ENCODE peak calls at places on chromosomes 6 and 20, in five cellular contexts. One of them, this sample, is unnamed.

GRCh38 chr6:2204272-2204671 is 41.1 kb downstream of the GMDS start:
- DNase-seq in AG04450: no peak
- DNase-seq in GM12865: no peak
- DNase-seq in testis: no peak
- DNase-seq in OCI-LY7: no peak
- DNase-seq in this sample: no peak

GRCh38 chr20:9040874-9041524 is 27.9 kb upstream of the PLCB4 start:
- DNase-seq in AG04450: no peak
- DNase-seq in GM12865: no peak
- DNase-seq in testis: no peak
- DNase-seq in OCI-LY7: no peak
- DNase-seq in this sample: no peak

GRCh38 chr6:140977425-140977824 is 1155.3 kb upstream of the GJE1 start:
- DNase-seq in AG04450: no peak
- DNase-seq in GM12865: no peak
- DNase-seq in testis: no peak
- DNase-seq in OCI-LY7: no peak
- DNase-seq in this sample: no peak

GRCh38 chr6:49423817-49424216 is 39.2 kb downstream of the MMUT start:
- DNase-seq in AG04450: no peak
- DNase-seq in GM12865: no peak
- DNase-seq in testis: no peak
- DNase-seq in OCI-LY7: no peak
- DNase-seq in this sample: no peak

GRCh38 chr6:12196326-12196936 is 93.7 kb upstream of the EDN1 start:
- DNase-seq in AG04450: peak
- DNase-seq in GM12865: no peak
- DNase-seq in testis: no peak
- DNase-seq in OCI-LY7: no peak
- DNase-seq in this sample: no peak

GRCh38 chr20:41300383-41300782 is 17.1 kb downstream of the ZHX3 start:
- DNase-seq in AG04450: no peak
- DNase-seq in GM12865: no peak
- DNase-seq in testis: no peak
- DNase-seq in OCI-LY7: no peak
- DNase-seq in this sample: no peak

GRCh38 chr6:168133707-168134398 is 54.8 kb upstream of the FRMD1 start:
- DNase-seq in AG04450: no peak
- DNase-seq in GM12865: no peak
- DNase-seq in testis: peak
- DNase-seq in OCI-LY7: no peak
- DNase-seq in this sample: no peak

GRCh38 chr6:34383651-34384304 is 8.7 kb downstream of the NUDT3 start:
- DNase-seq in AG04450: no peak
- DNase-seq in GM12865: no peak
- DNase-seq in testis: no peak
- DNase-seq in OCI-LY7: no peak
- DNase-seq in this sample: no peak

GRCh38 chr20:3763691-3764601 is 3.6 kb downstream of the ADISSP start:
- DNase-seq in AG04450: no peak
- DNase-seq in GM12865: no peak
- DNase-seq in testis: no peak
- DNase-seq in OCI-LY7: no peak
- DNase-seq in this sample: no peak

GRCh38 chr20:10682939-10683338 is 9.1 kb upstream of the JAG1 start:
- DNase-seq in AG04450: no peak
- DNase-seq in GM12865: no peak
- DNase-seq in testis: no peak
- DNase-seq in OCI-LY7: no peak
- DNase-seq in this sample: no peak

GRCh38 chr6:4635666-4636065 is 140.5 kb upstream of the CDYL start:
- DNase-seq in AG04450: no peak
- DNase-seq in GM12865: no peak
- DNase-seq in testis: no peak
- DNase-seq in OCI-LY7: no peak
- DNase-seq in this sample: no peak

GRCh38 chr6:21437583-21437982 is 156.0 kb upstream of the SOX4 start:
- DNase-seq in AG04450: no peak
- DNase-seq in GM12865: no peak
- DNase-seq in testis: no peak
- DNase-seq in OCI-LY7: no peak
- DNase-seq in this sample: no peak

GRCh38 chr6:14037402-14038277 is 79.9 kb upstream of the CD83 start:
- DNase-seq in AG04450: peak
- DNase-seq in GM12865: no peak
- DNase-seq in testis: no peak
- DNase-seq in OCI-LY7: no peak
- DNase-seq in this sample: no peak

GRCh38 chr20:20338133-20338730 is 29.7 kb upstream of the INSM1 start:
- DNase-seq in AG04450: no peak
- DNase-seq in GM12865: no peak
- DNase-seq in testis: no peak
- DNase-seq in OCI-LY7: no peak
- DNase-seq in this sample: no peak

GRCh38 chr6:157075549-157076426 is 247.5 kb downstream of the TMEM242 start:
- DNase-seq in AG04450: no peak
- DNase-seq in GM12865: peak
- DNase-seq in testis: no peak
- DNase-seq in OCI-LY7: no peak
- DNase-seq in this sample: peak

GRCh38 chr20:50333856-50334255 is 143.2 kb downstream of the CEBPB start:
- DNase-seq in AG04450: peak
- DNase-seq in GM12865: no peak
- DNase-seq in testis: no peak
- DNase-seq in OCI-LY7: no peak
- DNase-seq in this sample: no peak

GRCh38 chr6:149831380-149831820 is 32.8 kb downstream of the LRP11 start:
- DNase-seq in AG04450: no peak
- DNase-seq in GM12865: no peak
- DNase-seq in testis: no peak
- DNase-seq in OCI-LY7: no peak
- DNase-seq in this sample: no peak

GRCh38 chr20:3798908-3799248 is 2.8 kb downstream of the CDC25B start:
- DNase-seq in AG04450: no peak
- DNase-seq in GM12865: no peak
- DNase-seq in testis: no peak
- DNase-seq in OCI-LY7: no peak
- DNase-seq in this sample: no peak

DNA sequence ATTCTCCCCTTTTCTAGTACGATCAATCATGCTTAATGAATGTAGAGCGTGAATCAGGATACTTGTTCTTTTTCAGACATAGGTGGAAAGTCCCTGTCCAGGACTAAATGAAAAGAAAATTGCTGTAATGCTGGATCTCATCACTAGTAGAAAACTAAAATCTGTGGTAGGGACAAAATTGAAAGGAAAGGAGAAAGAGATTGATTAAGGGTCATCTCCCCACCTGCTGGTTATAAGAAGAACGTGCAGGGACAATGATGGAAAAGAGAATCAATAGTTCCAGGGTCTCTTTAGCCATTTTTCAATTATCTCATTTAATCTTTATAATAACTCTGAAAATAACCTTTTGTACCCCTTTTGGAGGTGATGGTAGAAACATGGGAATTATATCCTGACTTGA is 18.7 kb upstream of the HLA-DRB1 start:
- DNase-seq in AG04450: no peak
- DNase-seq in GM12865: peak
- DNase-seq in testis: no peak
- DNase-seq in OCI-LY7: no peak
- DNase-seq in this sample: no peak
- TF ChIP-seq CTCF in AG04450: no peak
- TF ChIP-seq CTCF in GM12865: peak
- TF ChIP-seq CTCF in testis: no peak
- TF ChIP-seq CTCF in OCI-LY7: no peak
- TF ChIP-seq CTCF in this sample: no peak

DNA sequence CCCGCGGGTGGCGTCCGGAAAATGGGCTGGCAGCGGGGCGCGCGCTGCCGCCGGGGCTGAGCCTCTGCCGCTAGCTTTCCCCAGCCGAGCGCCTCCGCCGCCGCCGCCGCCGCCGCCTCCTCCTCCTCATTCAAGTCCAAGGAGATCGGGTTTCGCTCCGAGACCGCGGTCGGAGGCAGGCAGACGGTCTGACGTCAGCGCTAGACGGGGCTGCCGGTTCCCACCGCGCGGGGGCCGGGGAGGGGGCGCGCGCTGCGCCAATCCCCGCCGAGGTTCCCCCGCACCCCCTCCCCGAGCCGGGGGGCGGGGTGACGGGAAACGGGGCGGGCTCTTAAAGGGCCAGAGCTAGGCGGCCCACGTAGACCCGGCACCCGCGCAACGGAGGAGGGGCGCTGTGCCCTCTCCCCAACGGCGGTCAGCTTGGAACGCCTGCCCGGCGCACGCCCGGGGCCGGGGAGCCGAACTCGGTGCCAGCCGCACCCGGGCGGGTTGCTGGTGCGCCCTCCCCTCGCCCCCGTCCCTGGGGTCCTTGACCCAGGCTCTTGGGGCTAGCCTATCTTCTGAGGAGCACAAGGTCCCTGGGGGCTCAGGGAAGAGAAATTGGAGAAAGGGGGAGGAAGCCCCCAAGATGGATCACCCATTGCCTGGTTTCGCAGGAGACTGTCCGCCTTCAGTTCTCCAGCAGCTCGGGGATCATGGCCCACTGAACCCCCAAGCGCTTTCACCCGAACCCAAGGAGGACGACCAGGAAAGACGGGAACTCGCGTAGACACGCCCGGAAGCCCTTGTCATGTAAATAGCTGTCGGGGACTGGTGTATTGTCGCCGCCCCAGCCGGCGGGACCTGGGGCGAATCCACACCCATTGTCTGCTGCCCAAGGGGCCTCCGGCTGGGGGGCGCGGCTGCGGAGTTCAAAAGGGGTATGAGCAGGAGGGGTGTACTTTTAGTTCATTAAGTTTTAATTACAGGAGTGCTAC is at the start of gene PMEPA1:
- DNase-seq in AG04450: peak
- DNase-seq in GM12865: peak
- DNase-seq in testis: peak
- DNase-seq in OCI-LY7: peak
- DNase-seq in this sample: peak
- TF ChIP-seq CTCF in AG04450: no peak
- TF ChIP-seq CTCF in GM12865: no peak
- TF ChIP-seq CTCF in testis: no peak
- TF ChIP-seq CTCF in OCI-LY7: peak
- TF ChIP-seq CTCF in this sample: no peak

DNA sequence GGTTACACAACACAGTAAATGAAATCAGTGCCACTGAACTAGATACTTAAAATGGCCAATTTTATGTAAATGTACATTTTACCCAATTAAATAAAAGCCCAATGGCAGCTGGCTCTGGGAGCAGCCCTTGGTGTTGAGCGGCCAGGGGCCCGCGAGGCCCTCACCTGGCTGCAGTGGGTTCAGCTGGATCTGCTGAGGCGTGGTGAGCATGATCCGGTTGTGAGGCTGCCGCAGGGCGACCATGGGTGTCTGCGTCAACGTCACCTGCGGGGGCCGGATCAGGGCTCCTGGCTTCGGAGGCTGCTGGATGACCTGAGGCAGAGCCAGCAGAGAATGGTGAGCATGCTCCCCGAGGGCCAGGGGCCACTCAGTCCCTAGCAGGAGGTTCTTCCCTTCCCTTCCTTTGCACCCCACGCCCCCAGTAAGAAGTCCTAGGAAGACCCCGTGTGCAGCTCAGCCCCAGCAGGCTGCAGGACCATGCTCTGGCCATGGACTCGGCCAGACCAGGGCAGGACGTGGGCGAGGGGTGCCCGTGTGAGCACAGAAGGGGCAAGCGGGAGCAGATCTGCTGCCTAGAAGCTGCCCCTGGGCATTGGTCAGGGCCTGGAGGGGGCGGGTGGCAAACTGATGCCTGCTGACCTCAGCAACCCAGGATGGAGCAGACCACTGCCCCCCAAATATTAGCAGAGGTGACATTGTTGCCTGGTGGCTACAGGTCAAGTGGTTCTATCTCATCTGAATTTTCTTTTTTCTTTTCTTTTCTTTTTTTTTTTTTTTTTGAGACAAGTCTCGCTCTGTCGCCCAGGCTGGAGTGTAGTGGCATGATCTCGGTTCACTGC is 61.9 kb downstream of the TAF4 start:
- DNase-seq in AG04450: no peak
- DNase-seq in GM12865: no peak
- DNase-seq in testis: no peak
- DNase-seq in OCI-LY7: peak
- DNase-seq in this sample: no peak
- TF ChIP-seq CTCF in AG04450: no peak
- TF ChIP-seq CTCF in GM12865: no peak
- TF ChIP-seq CTCF in testis: no peak
- TF ChIP-seq CTCF in OCI-LY7: peak
- TF ChIP-seq CTCF in this sample: no peak

GRCh38 chr20:25194333-25194972 is 1.1 kb upstream of the ENTPD6 start:
- DNase-seq in AG04450: no peak
- DNase-seq in GM12865: no peak
- DNase-seq in testis: no peak
- DNase-seq in OCI-LY7: no peak
- DNase-seq in this sample: peak

GRCh38 chr20:25197173-25197869 is 1.8 kb downstream of the ENTPD6 start:
- DNase-seq in AG04450: no peak
- DNase-seq in GM12865: no peak
- DNase-seq in testis: no peak
- DNase-seq in OCI-LY7: no peak
- DNase-seq in this sample: peak

GRCh38 chr20:25196701-25197120 is 1.2 kb downstream of the ENTPD6 start:
- DNase-seq in AG04450: no peak
- DNase-seq in GM12865: no peak
- DNase-seq in testis: no peak
- DNase-seq in OCI-LY7: no peak
- DNase-seq in this sample: peak

GRCh38 chr20:25195962-25196700 is 619 bp downstream of the ENTPD6 start:
- DNase-seq in AG04450: no peak
- DNase-seq in GM12865: peak
- DNase-seq in testis: peak
- DNase-seq in OCI-LY7: no peak
- DNase-seq in this sample: no peak

DNA sequence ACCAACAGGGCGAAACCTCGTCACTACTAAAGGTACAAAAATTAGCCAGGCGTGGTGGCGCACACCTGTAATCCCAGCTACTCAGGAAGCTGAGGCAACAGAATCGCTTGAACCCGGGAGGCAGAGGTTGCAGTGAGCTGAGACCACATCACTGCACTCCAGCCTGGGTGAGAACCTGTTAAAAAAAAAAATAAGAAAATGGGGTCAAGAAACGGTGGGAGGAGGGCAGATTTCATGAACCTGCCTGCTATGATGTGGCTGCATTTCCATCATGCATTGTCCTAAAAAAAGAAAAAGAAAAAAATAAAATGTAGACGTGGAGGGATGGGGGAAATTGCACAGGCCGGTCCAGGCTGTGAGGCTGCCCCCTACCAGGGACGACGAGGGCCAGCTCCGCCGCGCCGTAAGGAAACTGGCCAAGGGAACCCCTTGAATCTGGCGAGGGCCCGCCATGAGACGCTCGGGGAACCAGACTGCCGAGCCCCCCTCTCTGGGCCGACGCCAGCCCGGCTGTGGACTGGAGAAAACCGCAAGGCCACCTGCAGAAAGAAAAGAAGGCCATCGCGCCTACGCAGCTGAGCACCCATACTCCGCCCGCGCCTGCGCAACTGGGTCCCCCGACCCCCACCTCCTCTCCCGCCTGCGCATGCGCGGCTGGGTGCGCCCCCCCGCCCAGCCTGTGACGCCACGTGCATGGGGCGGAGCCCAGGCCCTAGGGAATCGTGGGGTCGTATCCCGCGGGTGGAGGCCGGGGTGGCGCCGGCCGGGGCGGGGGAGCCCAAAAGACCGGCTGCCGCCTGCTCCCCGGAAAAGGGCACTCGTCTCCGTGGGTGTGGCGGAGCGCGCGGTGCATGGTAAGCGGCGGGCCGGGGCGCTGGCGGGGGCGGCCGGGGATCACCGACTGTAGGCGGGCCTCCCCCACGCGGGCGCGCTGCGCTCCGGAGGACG is at the start of gene ENTPD6:
- DNase-seq in AG04450: peak
- DNase-seq in GM12865: peak
- DNase-seq in testis: peak
- DNase-seq in OCI-LY7: no peak
- DNase-seq in this sample: peak
- TF ChIP-seq CTCF in AG04450: peak
- TF ChIP-seq CTCF in GM12865: no peak
- TF ChIP-seq CTCF in testis: no peak
- TF ChIP-seq CTCF in OCI-LY7: no peak
- TF ChIP-seq CTCF in this sample: no peak

This sample was measured in GM10248.